ENCODE peak calls at places on chromosomes 7 and 10, in seven cellular contexts. One of them, this sample, is unnamed.

GRCh38 chr7:92988051-92988450 is 129.7 kb downstream of the SAMD9 start:
- DNase-seq in choroid plexus epithelial cell: peak
- DNase-seq in fibroblast of the aortic adventitia: peak
- DNase-seq in epithelial cell of esophagus: peak
- DNase-seq in AG04450: no peak
- DNase-seq in suprapubic skin: no peak
- DNase-seq in fibroblast of pulmonary artery: peak
- DNase-seq in this sample: peak

GRCh38 chr7:70131807-70132565 is 533.7 kb downstream of the AUTS2 start:
- DNase-seq in epithelial cell of esophagus: no peak
- DNase-seq in fibroblast of the aortic adventitia: no peak
- DNase-seq in choroid plexus epithelial cell: no peak
- DNase-seq in suprapubic skin: no peak
- DNase-seq in fibroblast of pulmonary artery: no peak
- DNase-seq in AG04450: no peak
- DNase-seq in this sample: no peak

GRCh38 chr7:129853661-129854268 is 99.0 kb downstream of the UBE2H start:
- DNase-seq in AG04450: no peak
- DNase-seq in epithelial cell of esophagus: peak
- DNase-seq in choroid plexus epithelial cell: peak
- DNase-seq in fibroblast of the aortic adventitia: peak
- DNase-seq in suprapubic skin: no peak
- DNase-seq in fibroblast of pulmonary artery: peak
- DNase-seq in this sample: peak

GRCh38 chr7:32618470-32618869 is 123.2 kb downstream of the AVL9 start:
- DNase-seq in fibroblast of pulmonary artery: no peak
- DNase-seq in AG04450: no peak
- DNase-seq in fibroblast of the aortic adventitia: no peak
- DNase-seq in suprapubic skin: no peak
- DNase-seq in choroid plexus epithelial cell: no peak
- DNase-seq in epithelial cell of esophagus: no peak
- DNase-seq in this sample: no peak

GRCh38 chr7:122301858-122302745 is 2.4 kb downstream of the FEZF1 start:
- DNase-seq in suprapubic skin: no peak
- DNase-seq in fibroblast of pulmonary artery: no peak
- DNase-seq in epithelial cell of esophagus: no peak
- DNase-seq in fibroblast of the aortic adventitia: no peak
- DNase-seq in choroid plexus epithelial cell: no peak
- DNase-seq in AG04450: no peak
- DNase-seq in this sample: no peak

GRCh38 chr7:80450621-80451308 is 61.1 kb downstream of the GNAT3 start:
- DNase-seq in fibroblast of the aortic adventitia: peak
- DNase-seq in choroid plexus epithelial cell: peak
- DNase-seq in epithelial cell of esophagus: peak
- DNase-seq in AG04450: no peak
- DNase-seq in fibroblast of pulmonary artery: peak
- DNase-seq in suprapubic skin: no peak
- DNase-seq in this sample: no peak

GRCh38 chr7:74271742-74272141 is 17.5 kb upstream of the CLIP2 start:
- DNase-seq in choroid plexus epithelial cell: no peak
- DNase-seq in epithelial cell of esophagus: no peak
- DNase-seq in fibroblast of the aortic adventitia: no peak
- DNase-seq in suprapubic skin: no peak
- DNase-seq in AG04450: no peak
- DNase-seq in fibroblast of pulmonary artery: no peak
- DNase-seq in this sample: no peak

GRCh38 chr7:47791682-47792081 is 156.6 kb downstream of the PKD1L1 start:
- DNase-seq in fibroblast of pulmonary artery: no peak
- DNase-seq in AG04450: no peak
- DNase-seq in suprapubic skin: no peak
- DNase-seq in epithelial cell of esophagus: no peak
- DNase-seq in choroid plexus epithelial cell: no peak
- DNase-seq in fibroblast of the aortic adventitia: no peak
- DNase-seq in this sample: no peak

GRCh38 chr7:157032644-157033482 is 22.4 kb upstream of the MNX1 start:
- DNase-seq in choroid plexus epithelial cell: no peak
- DNase-seq in suprapubic skin: peak
- DNase-seq in fibroblast of the aortic adventitia: no peak
- DNase-seq in fibroblast of pulmonary artery: no peak
- DNase-seq in AG04450: no peak
- DNase-seq in epithelial cell of esophagus: no peak
- DNase-seq in this sample: no peak

GRCh38 chr7:44127161-44127560 is 3.8 kb upstream of the POLD2 start:
- DNase-seq in choroid plexus epithelial cell: no peak
- DNase-seq in suprapubic skin: no peak
- DNase-seq in epithelial cell of esophagus: no peak
- DNase-seq in fibroblast of the aortic adventitia: no peak
- DNase-seq in fibroblast of pulmonary artery: no peak
- DNase-seq in AG04450: no peak
- DNase-seq in this sample: no peak

GRCh38 chr7:32501522-32501921 is 6.2 kb downstream of the AVL9 start:
- DNase-seq in epithelial cell of esophagus: peak
- DNase-seq in fibroblast of the aortic adventitia: peak
- DNase-seq in fibroblast of pulmonary artery: peak
- DNase-seq in choroid plexus epithelial cell: peak
- DNase-seq in AG04450: no peak
- DNase-seq in suprapubic skin: no peak
- DNase-seq in this sample: no peak

GRCh38 chr7:33177876-33178275 is 48.5 kb downstream of the BBS9 start:
- DNase-seq in choroid plexus epithelial cell: no peak
- DNase-seq in suprapubic skin: no peak
- DNase-seq in AG04450: no peak
- DNase-seq in fibroblast of pulmonary artery: no peak
- DNase-seq in epithelial cell of esophagus: no peak
- DNase-seq in fibroblast of the aortic adventitia: no peak
- DNase-seq in this sample: no peak

GRCh38 chr7:128053023-128053422 is 21.8 kb upstream of the LRRC4 start:
- DNase-seq in choroid plexus epithelial cell: peak
- DNase-seq in AG04450: no peak
- DNase-seq in fibroblast of the aortic adventitia: peak
- DNase-seq in epithelial cell of esophagus: peak
- DNase-seq in suprapubic skin: no peak
- DNase-seq in fibroblast of pulmonary artery: peak
- DNase-seq in this sample: no peak

GRCh38 chr10:72981882-72982529 is 27.4 kb upstream of the PLA2G12B start:
- DNase-seq in fibroblast of pulmonary artery: no peak
- DNase-seq in AG04450: no peak
- DNase-seq in suprapubic skin: no peak
- DNase-seq in choroid plexus epithelial cell: peak
- DNase-seq in epithelial cell of esophagus: peak
- DNase-seq in fibroblast of the aortic adventitia: no peak
- DNase-seq in this sample: no peak

DNA sequence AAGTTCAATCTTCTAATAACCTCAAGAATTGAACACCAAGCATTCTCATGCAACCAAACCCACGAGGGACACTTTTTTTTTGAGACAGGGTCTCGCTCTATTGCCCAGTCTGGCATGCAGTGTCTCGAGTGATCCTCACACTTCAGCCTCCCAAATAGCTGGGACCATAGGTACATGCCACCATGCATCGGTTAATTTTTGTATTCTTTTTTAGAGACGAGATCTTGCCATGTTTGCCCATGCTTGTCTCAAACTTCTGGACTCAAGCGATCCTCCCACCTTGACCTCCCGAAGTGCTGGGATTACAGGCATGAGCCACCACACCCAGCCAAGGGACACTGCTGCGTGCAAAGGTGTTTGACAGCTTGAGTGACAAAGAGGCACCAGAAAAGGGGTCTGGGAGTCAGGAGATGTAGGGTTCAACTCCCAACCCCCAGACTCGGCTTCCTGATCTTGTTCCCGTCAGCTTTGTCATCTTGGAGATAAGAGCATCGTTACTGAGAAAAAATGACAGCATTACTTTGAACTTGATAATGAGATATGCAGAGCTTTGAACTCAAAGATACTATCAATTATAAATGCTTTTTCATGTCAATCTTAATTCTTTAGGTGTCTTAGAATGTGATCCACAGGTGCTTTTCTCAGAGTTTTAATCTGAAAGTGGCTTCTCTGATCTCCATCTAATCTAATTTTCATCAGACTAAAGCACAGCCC is 1.6 kb upstream of the CYTH3 start:
- DNase-seq in choroid plexus epithelial cell: no peak
- DNase-seq in AG04450: no peak
- DNase-seq in fibroblast of the aortic adventitia: no peak
- DNase-seq in fibroblast of pulmonary artery: no peak
- DNase-seq in epithelial cell of esophagus: no peak
- DNase-seq in suprapubic skin: no peak
- DNase-seq in this sample: no peak
- H3K4me3 ChIP-seq in choroid plexus epithelial cell: no peak
- H3K4me3 ChIP-seq in AG04450: no peak
- H3K4me3 ChIP-seq in fibroblast of the aortic adventitia: no peak
- H3K4me3 ChIP-seq in fibroblast of pulmonary artery: no peak
- H3K4me3 ChIP-seq in epithelial cell of esophagus: no peak
- H3K4me3 ChIP-seq in suprapubic skin: no peak
- H3K4me3 ChIP-seq in this sample: no peak

DNA sequence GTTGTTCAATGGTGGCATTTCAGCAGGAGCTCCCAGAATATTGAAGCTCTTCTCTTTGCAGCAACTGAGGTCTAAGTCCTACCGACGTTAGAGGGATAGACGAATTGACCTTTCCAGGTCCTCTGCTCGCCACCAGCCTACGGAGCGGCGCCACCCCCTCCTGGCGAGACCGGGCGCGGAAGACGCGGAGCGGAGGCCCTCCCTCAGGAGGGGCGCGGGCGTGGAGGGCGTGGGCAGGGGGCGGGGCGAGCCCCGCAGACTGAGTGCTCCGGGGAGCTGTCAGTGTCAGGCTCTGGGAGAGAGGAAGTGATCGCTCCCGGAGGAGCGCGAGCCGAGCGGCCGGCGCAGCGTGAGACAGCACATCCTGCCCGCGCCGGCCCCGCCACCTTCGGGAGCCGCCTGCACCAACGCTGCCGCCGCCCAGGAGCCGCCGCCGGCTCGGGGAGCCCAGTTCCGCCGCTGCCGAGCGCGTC is at the start of gene DYNC1I1:
- DNase-seq in epithelial cell of esophagus: peak
- DNase-seq in fibroblast of the aortic adventitia: peak
- DNase-seq in fibroblast of pulmonary artery: peak
- DNase-seq in AG04450: no peak
- DNase-seq in choroid plexus epithelial cell: peak
- DNase-seq in suprapubic skin: peak
- DNase-seq in this sample: no peak
- TF ChIP-seq CTCF in epithelial cell of esophagus: no peak
- TF ChIP-seq CTCF in fibroblast of the aortic adventitia: no peak
- TF ChIP-seq CTCF in fibroblast of pulmonary artery: no peak
- TF ChIP-seq CTCF in AG04450: no peak
- TF ChIP-seq CTCF in choroid plexus epithelial cell: no peak
- TF ChIP-seq CTCF in suprapubic skin: no peak
- TF ChIP-seq CTCF in this sample: peak

DNA sequence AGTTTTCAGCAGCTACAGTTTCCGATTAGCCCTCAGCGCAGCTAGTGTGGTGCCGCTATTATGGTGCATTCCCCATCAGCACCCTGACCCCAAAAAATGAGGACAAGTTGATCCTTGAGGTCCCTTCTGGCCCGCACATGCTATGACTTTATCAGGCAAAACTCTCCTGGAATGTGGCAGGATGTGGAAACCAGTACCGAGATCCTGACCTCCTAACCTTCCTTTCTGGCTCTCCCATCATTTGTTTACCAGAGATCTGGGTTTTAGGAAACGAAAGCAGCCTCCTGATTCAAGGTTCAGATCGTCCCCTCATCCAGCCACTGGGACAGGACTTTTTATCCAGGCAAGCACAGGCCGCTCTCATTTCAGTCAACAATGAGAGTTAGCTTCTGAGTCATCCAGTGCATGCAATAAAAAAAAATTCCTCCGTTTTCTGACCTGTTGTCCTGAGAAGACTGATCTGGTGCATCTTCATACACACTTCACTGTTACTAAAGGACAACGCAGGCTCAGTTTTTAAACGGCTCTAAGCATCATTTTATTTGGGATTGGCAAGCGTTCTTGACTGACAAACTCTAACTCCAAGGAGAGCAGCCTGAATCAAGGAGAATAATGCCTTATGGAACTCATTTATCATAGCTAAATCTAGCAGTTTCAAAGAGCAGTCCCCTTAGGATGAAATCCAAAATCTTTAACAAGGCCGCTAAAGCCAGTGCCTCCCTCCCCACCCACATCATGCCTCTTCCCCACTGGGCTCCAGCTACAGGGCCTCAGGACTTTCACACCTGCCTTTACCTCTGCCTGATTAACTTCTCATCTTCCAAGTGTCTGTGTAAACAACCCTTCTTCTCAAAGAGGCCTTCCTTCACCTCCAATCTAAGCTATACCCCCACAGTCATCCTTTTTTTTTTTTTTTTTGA is 17.1 kb downstream of the PDLIM1 start:
- DNase-seq in suprapubic skin: no peak
- DNase-seq in epithelial cell of esophagus: peak
- DNase-seq in choroid plexus epithelial cell: peak
- DNase-seq in AG04450: peak
- DNase-seq in fibroblast of pulmonary artery: peak
- DNase-seq in fibroblast of the aortic adventitia: peak
- DNase-seq in this sample: peak
- H3K4me3 ChIP-seq in suprapubic skin: no peak
- H3K4me3 ChIP-seq in epithelial cell of esophagus: peak
- H3K4me3 ChIP-seq in choroid plexus epithelial cell: no peak
- H3K4me3 ChIP-seq in AG04450: peak
- H3K4me3 ChIP-seq in fibroblast of pulmonary artery: peak
- H3K4me3 ChIP-seq in fibroblast of the aortic adventitia: no peak
- H3K4me3 ChIP-seq in this sample: peak

GRCh38 chr7:29923231-29923630 is 66.4 kb downstream of the SCRN1 start:
- DNase-seq in epithelial cell of esophagus: no peak
- DNase-seq in AG04450: no peak
- DNase-seq in suprapubic skin: no peak
- DNase-seq in fibroblast of the aortic adventitia: no peak
- DNase-seq in choroid plexus epithelial cell: no peak
- DNase-seq in fibroblast of pulmonary artery: no peak
- DNase-seq in this sample: no peak

GRCh38 chr7:29921404-29922010 is 68.1 kb downstream of the SCRN1 start:
- DNase-seq in fibroblast of pulmonary artery: peak
- DNase-seq in choroid plexus epithelial cell: peak
- DNase-seq in AG04450: peak
- DNase-seq in epithelial cell of esophagus: peak
- DNase-seq in suprapubic skin: no peak
- DNase-seq in fibroblast of the aortic adventitia: peak
- DNase-seq in this sample: peak

GRCh38 chr7:29926216-29926615 is 63.4 kb downstream of the SCRN1 start:
- DNase-seq in fibroblast of pulmonary artery: no peak
- DNase-seq in choroid plexus epithelial cell: no peak
- DNase-seq in fibroblast of the aortic adventitia: no peak
- DNase-seq in AG04450: no peak
- DNase-seq in epithelial cell of esophagus: no peak
- DNase-seq in suprapubic skin: no peak
- DNase-seq in this sample: no peak

GRCh38 chr7:29924684-29925083 is 64.9 kb downstream of the SCRN1 start:
- DNase-seq in AG04450: no peak
- DNase-seq in choroid plexus epithelial cell: no peak
- DNase-seq in fibroblast of the aortic adventitia: no peak
- DNase-seq in suprapubic skin: no peak
- DNase-seq in epithelial cell of esophagus: no peak
- DNase-seq in fibroblast of pulmonary artery: no peak
- DNase-seq in this sample: no peak

DNA sequence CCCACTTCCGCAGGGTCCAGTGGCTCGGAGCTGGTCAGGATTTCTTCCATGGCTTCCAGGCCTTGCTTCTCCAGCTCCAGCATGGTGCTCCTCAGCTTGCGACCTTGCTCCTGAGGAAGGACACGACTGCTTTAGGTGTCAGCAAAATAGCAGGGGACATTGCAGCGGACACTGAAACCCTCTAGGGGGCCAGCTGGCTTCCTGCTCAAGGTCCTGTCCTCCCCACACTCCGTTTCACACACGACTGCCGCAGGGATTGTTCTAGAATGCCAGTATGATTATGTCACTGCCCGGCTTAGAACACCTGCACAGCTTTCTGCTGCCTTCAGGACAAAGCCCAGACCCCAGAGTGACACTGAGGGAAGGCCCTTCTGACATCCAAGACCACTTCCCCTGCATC is 65.6 kb downstream of the SCRN1 start:
- DNase-seq in choroid plexus epithelial cell: no peak
- DNase-seq in epithelial cell of esophagus: no peak
- DNase-seq in fibroblast of the aortic adventitia: no peak
- DNase-seq in suprapubic skin: no peak
- DNase-seq in AG04450: no peak
- DNase-seq in fibroblast of pulmonary artery: no peak
- DNase-seq in this sample: no peak
- TF ChIP-seq CTCF in choroid plexus epithelial cell: no peak
- TF ChIP-seq CTCF in epithelial cell of esophagus: no peak
- TF ChIP-seq CTCF in fibroblast of the aortic adventitia: no peak
- TF ChIP-seq CTCF in suprapubic skin: no peak
- TF ChIP-seq CTCF in AG04450: no peak
- TF ChIP-seq CTCF in fibroblast of pulmonary artery: no peak
- TF ChIP-seq CTCF in this sample: no peak